ENCODE peak calls at places on chromosomes 16 and 17, in seven cellular contexts. R, U, M, K, S, E and X are unnamed samples.
A peak's percentile ranks its signal among the peaks of the same experiment; 100 is the strongest.

GRCh38 chr17:68909066-68909465 is 46.1 kb downstream of the ABCA8 start:
- DNase-seq in R (no peak), U (peak; percentile 93), M (no peak), K (no peak), S (peak; percentile 18), E (peak; percentile 72), X (no peak)

GRCh38 chr17:45353047-45353446 is 36.2 kb upstream of the MAP3K14 start:
- DNase-seq in R (no peak), U (no peak), M (no peak), K (no peak), S (no peak), E (no peak), X (no peak)

GRCh38 chr16:66741131-66741900 is 10.1 kb downstream of the DYNC1LI2 start:
- DNase-seq in R (peak; percentile 88), U (peak; percentile 88), M (no peak), K (no peak), S (peak; percentile 92), E (peak; percentile 61), X (no peak)

GRCh38 chr17:45809484-45809883 is 25.4 kb downstream of the CRHR1 start:
- DNase-seq in R (no peak), U (no peak), M (no peak), K (no peak), S (no peak), E (no peak), X (no peak)

GRCh38 chr16:80693553-80693952 is 110.8 kb downstream of the CDYL2 start:
- DNase-seq in R (no peak), U (peak; percentile 1), M (no peak), K (no peak), S (no peak), E (no peak), X (no peak)

GRCh38 chr17:10768766-10769383 is 35.0 kb downstream of the TMEM238L start:
- DNase-seq in R (no peak), U (no peak), M (no peak), K (no peak), S (no peak), E (no peak), X (no peak)

GRCh38 chr16:14125708-14126107 is 54.6 kb downstream of the MRTFB start:
- DNase-seq in R (no peak), U (no peak), M (no peak), K (no peak), S (no peak), E (no peak), X (no peak)

GRCh38 chr17:60926466-60927183 is 249.0 kb downstream of the BCAS3 start:
- DNase-seq in R (no peak), U (peak; percentile 47), M (no peak), K (no peak), S (no peak), E (no peak), X (no peak)

GRCh38 chr16:71803305-71803690 is 5.3 kb downstream of the AP1G1 start:
- DNase-seq in R (no peak), U (no peak), M (no peak), K (no peak), S (no peak), E (no peak), X (no peak)

GRCh38 chr17:69414408-69415274 is at the start of gene MAP2K6:
- DNase-seq in R (peak; percentile 85), U (peak; percentile 65), M (peak; percentile 34), K (peak; percentile 33), S (peak; percentile 74), E (no peak), X (peak; percentile 63)

GRCh38 chr16:66070140-66070887 is 296.2 kb upstream of the CDH5 start:
- DNase-seq in R (peak; percentile 69), U (peak; percentile 83), M (no peak), K (no peak), S (no peak), E (peak; percentile 82), X (no peak)

GRCh38 chr17:80504671-80505413 is 28.4 kb upstream of the NPTX1 start:
- DNase-seq in R (no peak), U (peak; percentile 85), M (no peak), K (no peak), S (no peak), E (no peak), X (no peak)

GRCh38 chr16:31412750-31413149 is 15.4 kb downstream of the COX6A2 start:
- DNase-seq in R (no peak), U (no peak), M (no peak), K (no peak), S (no peak), E (no peak), X (no peak)

GRCh38 chr17:76481091-76481655 is 13.8 kb downstream of the AANAT start:
- DNase-seq in R (no peak), U (no peak), M (no peak), K (no peak), S (no peak), E (no peak), X (no peak)

GRCh38 chr17:51908841-51909537 is 249.5 kb downstream of the CA10 start:
- DNase-seq in R (no peak), U (no peak), M (no peak), K (no peak), S (no peak), E (no peak), X (no peak)

DNA sequence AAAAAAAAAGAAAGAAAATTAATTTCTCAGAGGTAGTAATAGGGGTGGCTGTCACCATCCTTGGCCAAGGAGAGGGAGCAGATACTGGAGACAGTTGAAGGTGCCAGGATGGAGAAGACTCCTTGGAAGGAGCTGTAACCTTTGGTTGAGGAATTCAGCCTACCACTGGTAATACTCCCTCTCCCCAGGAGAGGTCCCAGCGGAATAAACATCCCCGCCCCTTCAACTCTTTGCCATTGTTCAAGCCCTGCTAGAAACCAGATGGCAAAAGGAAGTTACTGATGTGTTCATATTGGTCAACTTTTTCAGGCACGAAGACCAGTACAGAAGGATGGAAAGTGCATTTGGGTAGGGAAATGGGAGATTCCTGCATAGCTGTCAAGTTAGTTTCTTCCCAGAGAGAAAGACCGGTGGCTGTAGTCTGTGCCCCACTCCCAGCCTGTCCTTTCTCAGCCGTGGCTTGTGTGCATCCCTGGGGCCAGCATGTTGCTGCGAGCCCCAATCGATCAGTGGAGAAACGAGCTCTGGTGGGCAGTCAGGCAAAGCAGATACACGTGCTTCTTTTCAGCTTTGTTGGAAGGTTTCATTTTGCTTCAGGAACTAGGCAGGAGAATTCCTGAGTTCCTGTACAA is 612.1 kb downstream of the MAF start:
- DNase-seq in R (no peak), U (no peak), M (no peak), K (no peak), S (peak; percentile 11), E (no peak), X (no peak)
- TF ChIP-seq CTCF in R (no peak), U (no peak), M (no peak), K (no peak), S (no peak), E (no peak), X (no peak)

DNA sequence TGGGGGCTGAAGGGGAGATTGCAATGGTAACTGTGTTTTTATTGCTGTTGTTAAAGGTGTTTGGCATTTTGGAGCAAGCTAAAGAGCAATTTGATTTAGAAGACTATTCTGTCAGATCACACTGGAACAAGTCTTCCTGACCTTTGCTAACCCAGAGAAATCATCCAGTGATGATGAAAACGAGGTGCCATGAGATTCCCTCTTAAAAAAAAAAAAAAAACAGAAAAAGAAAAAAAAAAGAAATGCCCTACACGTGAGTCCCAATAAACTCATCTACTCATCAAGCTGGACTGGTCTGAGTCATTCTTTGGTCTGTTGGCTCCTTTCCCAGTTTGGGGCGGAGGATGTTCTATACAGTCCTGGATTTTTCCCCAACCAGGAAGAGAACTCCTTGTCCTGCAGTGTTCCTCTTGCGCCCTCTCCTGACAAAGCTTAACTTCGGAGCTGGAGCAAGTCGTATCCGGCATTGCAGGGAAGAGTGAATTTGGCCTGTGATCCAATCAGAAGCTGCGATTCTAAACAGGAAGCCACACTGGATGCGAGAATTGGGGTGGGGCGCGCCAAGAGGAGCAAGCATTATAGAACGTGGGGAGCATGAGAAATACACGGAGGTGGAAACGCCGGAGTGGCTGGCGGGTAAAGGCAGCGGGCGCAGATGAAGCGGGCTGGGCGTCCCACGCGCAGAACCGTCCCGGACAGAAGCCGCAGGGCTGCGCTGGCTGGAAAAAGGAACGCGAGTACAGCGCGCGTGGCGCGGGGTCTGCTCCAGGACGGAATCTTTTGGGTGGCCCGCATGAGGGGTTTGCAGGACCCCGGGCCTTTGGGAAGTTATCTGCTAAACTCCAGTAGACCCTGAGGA is 22.4 kb upstream of the CRYM start:
- DNase-seq in R (peak; percentile 87), U (peak; percentile 100), M (peak; percentile 77), K (peak; percentile 51), S (peak; percentile 98), E (peak; percentile 100), X (no peak)
- TF ChIP-seq CTCF in R (peak; percentile 88), U (peak; percentile 99), M (peak; percentile 29), K (peak; percentile 76), S (peak; percentile 74), E (peak; percentile 94), X (no peak)

DNA sequence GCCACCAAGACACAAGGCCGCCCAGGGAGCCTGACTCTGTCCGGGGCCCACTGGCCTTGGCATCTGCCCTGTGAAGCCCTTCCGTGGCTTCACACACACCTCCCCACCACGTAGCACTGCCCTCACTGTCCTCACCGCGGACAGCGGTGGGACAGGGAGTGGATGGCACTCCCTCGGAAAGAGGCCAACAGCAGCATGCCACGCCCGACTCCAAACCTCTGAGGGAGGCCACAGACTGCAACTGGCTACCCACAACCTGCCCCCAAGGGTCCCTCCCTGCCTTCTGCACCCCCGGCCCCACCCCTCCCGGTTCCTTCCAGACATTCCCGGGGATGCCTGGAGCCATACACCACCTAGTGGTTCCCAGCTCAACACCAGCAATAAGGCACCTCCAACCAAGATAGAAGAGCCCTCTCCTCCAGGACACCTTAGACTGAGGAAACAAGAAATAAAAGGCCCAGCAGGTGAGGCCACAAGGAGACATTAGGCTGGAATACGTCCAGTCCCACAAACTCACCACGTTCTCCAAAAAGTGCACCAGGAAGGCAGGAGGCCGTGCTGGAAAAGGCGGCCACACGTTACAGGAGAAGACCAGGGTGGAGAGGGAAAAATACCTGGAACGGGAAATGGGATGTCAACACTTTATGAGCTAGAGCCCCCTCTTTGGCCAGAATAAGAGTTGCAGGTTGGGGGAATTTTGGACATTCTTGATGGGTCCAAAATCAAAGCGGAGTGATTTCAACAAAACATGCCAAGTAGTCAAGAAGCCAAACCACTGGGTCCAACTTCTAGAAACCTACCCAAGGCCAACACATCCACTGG is 310.0 kb downstream of the SOX9 start:
- DNase-seq in R (no peak), U (no peak), M (no peak), K (no peak), S (peak; percentile 63), E (no peak), X (no peak)
- TF ChIP-seq CTCF in R (no peak), U (peak; percentile 28), M (peak; percentile 47), K (no peak), S (peak; percentile 47), E (peak; percentile 11), X (no peak)

GRCh38 chr16:88703486-88704309 is 2.5 kb downstream of the RNF166 start:
- DNase-seq in R (peak; percentile 55), U (no peak), M (no peak), K (no peak), S (no peak), E (no peak), X (peak; percentile 71)

GRCh38 chr16:88705076-88705684 is 1.0 kb downstream of the RNF166 start:
- DNase-seq in R (no peak), U (peak; percentile 34), M (no peak), K (no peak), S (no peak), E (no peak), X (no peak)

GRCh38 chr16:88705746-88706287 is 391 bp downstream of the RNF166 start:
- DNase-seq in R (no peak), U (no peak), M (no peak), K (no peak), S (peak; percentile 31), E (no peak), X (no peak)

GRCh38 chr16:88706965-88707871 is 915 bp downstream of the CTU2 start:
- DNase-seq in R (no peak), U (no peak), M (no peak), K (no peak), S (no peak), E (no peak), X (no peak)

GRCh38 chr16:88706288-88706964 is at the start of the genes CTU2 and RNF166:
- DNase-seq in R (peak; percentile 93), U (peak; percentile 84), M (peak; percentile 93), K (no peak), S (peak; percentile 97), E (peak; percentile 34), X (peak; percentile 97)
- TF ChIP-seq CTCF in R (no peak), U (no peak), M (no peak), K (peak; percentile 10), S (no peak), E (no peak), X (no peak)